ENCODE peak calls at places on chromosomes 2 and 18, in six cellular contexts. R is neuronal stem cell, Y is IMR-90, O is mesenchymal stem cell, M is H1, D is H9. E is an unnamed sample.

GRCh38 chr2:174617120-174617519 is 19.5 kb upstream of the WIPF1 start:
- DNase-seq in R (no peak), Y (no peak), O (no peak), M (no peak), D (no peak), E (no peak)

GRCh38 chr2:32011566-32011960 is 755 bp upstream of the MEMO1 start:
- DNase-seq in R (no peak), Y (no peak), O (no peak), M (no peak), D (no peak), E (no peak)

GRCh38 chr2:239381709-239382134 is 19.1 kb downstream of the HDAC4 start:
- DNase-seq in R (no peak), Y (no peak), O (no peak), M (no peak), D (no peak), E (no peak)

GRCh38 chr2:96764253-96764637 is 3.5 kb downstream of the CNNM4 start:
- DNase-seq in R (no peak), Y (no peak), O (peak; percentile 20), M (no peak), D (no peak), E (no peak)

GRCh38 chr2:36785179-36785795 is 88.8 kb downstream of the VIT start:
- DNase-seq in R (peak; percentile 67), Y (peak; percentile 57), O (peak; percentile 65), M (peak; percentile 69), D (peak; percentile 81), E (peak; percentile 80)

GRCh38 chr2:129729646-129730045 is 249.8 kb upstream of the RAB6C start:
- DNase-seq in R (no peak), Y (no peak), O (no peak), M (no peak), D (no peak), E (no peak)

GRCh38 chr2:207633686-207634085 is 8.5 kb upstream of the METTL21A start:
- DNase-seq in R (no peak), Y (no peak), O (no peak), M (no peak), D (no peak), E (no peak)

GRCh38 chr2:153818242-153818641 is 53.5 kb upstream of the GALNT13 start:
- DNase-seq in R (no peak), Y (no peak), O (no peak), M (no peak), D (no peak), E (no peak)

GRCh38 chr2:97935719-97936161 is 60.0 kb downstream of the TMEM131 start:
- DNase-seq in R (peak; percentile 11), Y (peak; percentile 72), O (peak; percentile 38), M (no peak), D (no peak), E (peak; percentile 52)

GRCh38 chr18:8635087-8635486 is 25.9 kb downstream of the RAB12 start:
- DNase-seq in R (no peak), Y (peak; percentile 56), O (no peak), M (no peak), D (no peak), E (no peak)

GRCh38 chr2:96832401-96832750 is 11.4 kb downstream of the ANKRD23 start:
- DNase-seq in R (no peak), Y (no peak), O (no peak), M (no peak), D (no peak), E (no peak)

GRCh38 chr2:213376644-213377043 is 92.4 kb downstream of the SPAG16 start:
- DNase-seq in R (no peak), Y (no peak), O (no peak), M (no peak), D (no peak), E (no peak)

GRCh38 chr2:170493698-170494097 is 221.4 kb upstream of the SP5 start:
- DNase-seq in R (no peak), Y (peak; percentile 10), O (no peak), M (no peak), D (no peak), E (no peak)

GRCh38 chr2:85750509-85751299 is 3.1 kb upstream of the ATOH8 start:
- DNase-seq in R (peak; percentile 55), Y (peak; percentile 58), O (peak; percentile 66), M (peak; percentile 25), D (peak; percentile 76), E (peak; percentile 51)

GRCh38 chr2:176071330-176072291 is 12.2 kb downstream of the EVX2 start:
- DNase-seq in R (no peak), Y (no peak), O (no peak), M (no peak), D (peak; percentile 30), E (no peak)

GRCh38 chr18:2573408-2573807 is 2.1 kb downstream of the NDC80 start:
- DNase-seq in R (no peak), Y (no peak), O (no peak), M (no peak), D (no peak), E (no peak)

GRCh38 chr18:2571200-2572143 is at the start of the genes METTL4 and NDC80:
- DNase-seq in R (peak; percentile 89), Y (peak; percentile 86), O (peak; percentile 92), M (peak; percentile 82), D (peak; percentile 92), E (peak; percentile 96)

GRCh38 chr18:2572144-2572682 is 856 bp downstream of the NDC80 start:
- DNase-seq in R (no peak), Y (no peak), O (peak; percentile 15), M (no peak), D (no peak), E (no peak)

GRCh38 chr18:2570772-2571199 is 519 bp downstream of the METTL4 start:
- DNase-seq in R (no peak), Y (peak; percentile 64), O (peak; percentile 83), M (peak; percentile 13), D (peak; percentile 77), E (peak; percentile 62)

DNA sequence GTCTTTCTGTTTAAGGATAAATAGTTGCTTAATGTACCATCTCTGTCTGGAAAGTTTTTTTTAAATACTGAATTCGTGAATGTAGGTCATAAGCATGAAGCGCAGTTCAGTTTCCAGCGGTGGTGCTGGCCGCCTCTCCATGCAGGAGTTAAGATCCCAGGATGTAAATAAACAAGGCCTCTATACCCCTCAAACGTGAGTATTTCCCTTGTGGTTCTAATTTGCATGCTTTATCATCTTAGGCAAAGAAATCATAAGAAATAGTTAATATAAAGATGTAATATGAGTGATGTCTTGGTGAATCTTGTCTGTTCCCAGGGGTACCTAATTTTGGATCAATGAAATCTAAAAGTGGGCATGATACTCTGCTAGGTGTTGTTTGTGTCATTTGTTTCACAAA is 1.5 kb downstream of the NDC80 start:
- DNase-seq in R (no peak), Y (no peak), O (peak; percentile 28), M (no peak), D (no peak), E (no peak)
- H2AFZ ChIP-seq in R (peak overlapping the region; percentile 97), Y (no peak overlapping the region), O (no peak overlapping the region), M (no peak overlapping the region), D (no peak overlapping the region), E (no peak overlapping the region)

GRCh38 chr2:234992196-234992595 is 40.4 kb downstream of the SH3BP4 start:
- DNase-seq in R (no peak), Y (no peak), O (no peak), M (no peak), D (no peak), E (no peak)

GRCh38 chr2:234992624-234993349 is 41.0 kb downstream of the SH3BP4 start:
- DNase-seq in R (no peak), Y (no peak), O (no peak), M (no peak), D (no peak), E (no peak)

GRCh38 chr2:234994340-234995321 is 42.8 kb downstream of the SH3BP4 start:
- DNase-seq in R (no peak), Y (no peak), O (no peak), M (no peak), D (no peak), E (no peak)

GRCh38 chr2:234991793-234992192 is 40.0 kb downstream of the SH3BP4 start:
- DNase-seq in R (no peak), Y (no peak), O (no peak), M (no peak), D (no peak), E (no peak)

DNA sequence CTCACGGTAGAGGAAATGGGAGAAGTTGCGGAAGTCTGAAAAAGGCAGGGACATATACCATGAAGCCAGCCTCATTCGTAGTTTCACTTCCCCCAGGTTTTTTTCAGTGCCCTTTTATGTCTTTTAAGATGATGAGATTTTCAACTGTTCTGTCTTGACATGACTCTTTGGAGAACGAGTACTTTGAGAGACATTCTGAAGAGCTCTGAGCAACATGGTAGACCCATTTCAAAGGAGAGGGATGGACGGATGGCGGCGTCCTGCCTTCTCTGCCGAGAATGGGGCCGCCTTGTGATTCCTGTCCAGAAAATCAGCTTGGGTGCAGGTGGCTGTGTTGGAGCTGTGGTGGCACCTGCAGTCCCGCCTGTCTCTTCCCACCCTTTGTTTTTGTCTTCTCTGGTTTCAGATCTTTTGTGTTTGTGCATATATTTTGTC is 41.7 kb downstream of the SH3BP4 start:
- DNase-seq in R (no peak), Y (no peak), O (no peak), M (no peak), D (no peak), E (no peak)
- H3K18ac ChIP-seq in R (no peak overlapping the region), Y (no peak overlapping the region), O (no peak overlapping the region), M (no peak overlapping the region), D (no peak overlapping the region), E (no peak overlapping the region)

DNA sequence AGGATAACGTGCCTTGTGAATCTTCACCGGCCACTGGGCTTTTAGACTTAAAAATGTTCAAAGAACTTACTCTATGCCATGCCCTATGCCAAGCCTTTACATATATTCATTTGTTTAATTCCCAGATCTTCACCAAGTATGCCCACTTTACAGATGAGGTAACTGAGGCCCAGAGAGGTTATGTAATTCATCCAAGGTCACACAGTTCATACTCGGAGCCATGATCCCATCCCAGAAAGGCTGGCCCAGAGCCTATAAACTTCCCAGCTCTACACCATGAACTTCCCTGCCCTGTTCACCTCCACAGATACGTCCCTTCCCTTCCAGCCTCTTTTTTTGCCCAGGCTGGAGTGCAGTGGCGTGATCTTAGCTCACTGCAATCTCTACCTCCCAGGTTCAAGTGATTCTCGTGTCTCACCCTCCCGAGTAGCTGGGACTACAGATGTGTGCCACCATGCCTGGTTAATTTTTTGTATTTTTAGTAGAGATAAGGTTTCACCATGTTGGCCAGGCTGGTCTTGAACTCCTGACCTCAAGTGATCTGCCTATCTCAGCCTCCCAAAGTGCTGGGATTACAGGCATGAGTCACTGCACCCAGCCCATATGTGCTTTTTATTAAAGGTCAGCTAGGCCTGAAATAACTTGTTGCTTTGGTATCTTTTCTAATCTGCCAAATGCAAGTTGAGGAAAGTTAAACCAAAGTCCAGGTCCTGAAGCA is 44.1 kb downstream of the MTHFD2 start:
- DNase-seq in R (no peak), Y (no peak), O (no peak), M (no peak), D (no peak), E (no peak)
- H2AFZ ChIP-seq in R (no peak overlapping the region), Y (no peak overlapping the region), O (no peak overlapping the region), M (no peak overlapping the region), D (no peak overlapping the region), E (no peak overlapping the region)

GRCh38 chr18:54529444-54529843 is 61.6 kb upstream of the DYNAP start:
- DNase-seq in R (no peak), Y (no peak), O (no peak), M (peak; percentile 27), D (peak; percentile 53), E (no peak)

GRCh38 chr18:54532222-54532621 is 58.8 kb upstream of the DYNAP start:
- DNase-seq in R (no peak), Y (no peak), O (no peak), M (peak; percentile 7), D (peak; percentile 61), E (peak; percentile 81)

GRCh38 chr18:54528942-54529376 is 62.1 kb upstream of the DYNAP start:
- DNase-seq in R (no peak), Y (no peak), O (no peak), M (peak; percentile 23), D (peak; percentile 53), E (no peak)

GRCh38 chr18:54531402-54532065 is 59.5 kb upstream of the DYNAP start:
- DNase-seq in R (no peak), Y (no peak), O (no peak), M (peak; percentile 63), D (peak; percentile 68), E (peak; percentile 6)

GRCh38 chr18:54530285-54530684 is 60.8 kb upstream of the DYNAP start:
- DNase-seq in R (no peak), Y (no peak), O (no peak), M (no peak), D (no peak), E (no peak)
- H3K18ac ChIP-seq in R (no peak overlapping the region), Y (no peak overlapping the region), O (no peak overlapping the region), M (peak overlapping the region; percentile 94), D (peak overlapping the region; percentile 59), E (no peak overlapping the region)

E was measured in trophoblast cell.